ENCODE peak calls at places on chromosomes 13 and 19, in ten cellular contexts. I is effector memory CD4-positive, alpha-beta T cell; L is small intestine; J is A673; G is SK-N-SH; K is GM23248; S is gastrocnemius medialis; B is left lung; Q is SJSA1; R is neuronal stem cell. C is an unnamed sample.

GRCh38 chr13:99350191-99350590 is 43.0 kb upstream of the GPR183 start:
- DNase-seq in I (no peak), B (no peak), G (no peak), R (no peak), Q (peak; percentile 77), L (no peak), J (no peak), K (no peak), S (no peak), C (no peak)

GRCh38 chr13:80399340-80400163 is 58.6 kb upstream of the SPRY2 start:
- DNase-seq in S (no peak), B (peak; percentile 57), K (peak; percentile 3), I (no peak), G (no peak), J (no peak), L (peak; percentile 26), Q (no peak), R (no peak), C (no peak)

GRCh38 chr13:50179977-50180376 is 164.7 kb downstream of the KCNRG start:
- DNase-seq in J (no peak), L (no peak), R (no peak), K (no peak), G (no peak), Q (no peak), S (no peak), B (no peak), I (no peak), C (no peak)

GRCh38 chr19:45899253-45899652 is 3.2 kb downstream of the MYPOP start:
- DNase-seq in G (no peak), Q (no peak), I (no peak), S (no peak), K (no peak), B (no peak), L (no peak), R (no peak), J (no peak), C (no peak)

GRCh38 chr13:51342706-51343105 is 3.2 kb downstream of the SERPINE3 start:
- DNase-seq in B (no peak), L (no peak), K (peak; percentile 80), Q (no peak), S (no peak), R (no peak), G (no peak), I (no peak), J (no peak), C (no peak)

GRCh38 chr13:113061271-113061625 is 44.3 kb upstream of the F7 start:
- DNase-seq in B (no peak), J (no peak), S (no peak), L (no peak), R (no peak), G (no peak), I (no peak), Q (no peak), K (no peak), C (no peak)

GRCh38 chr13:39023316-39023715 is 14.6 kb downstream of the PROSER1 start:
- DNase-seq in Q (no peak), S (no peak), I (no peak), G (no peak), B (no peak), R (no peak), K (peak; percentile 5), J (no peak), L (no peak), C (no peak)

GRCh38 chr19:30428856-30429255 is 56.7 kb downstream of the ZNF536 start:
- DNase-seq in I (no peak), B (no peak), S (no peak), K (no peak), G (no peak), J (no peak), L (no peak), R (no peak), Q (no peak), C (no peak)

GRCh38 chr19:36125557-36125956 is 10.3 kb downstream of the TBCB start:
- DNase-seq in B (no peak), S (no peak), L (no peak), J (no peak), R (no peak), G (peak; percentile 3), K (no peak), Q (no peak), I (no peak), C (no peak)

GRCh38 chr13:108681986-108682562 is 52.7 kb downstream of the MYO16 start:
- DNase-seq in K (no peak), I (no peak), J (no peak), R (no peak), Q (no peak), G (no peak), L (no peak), B (no peak), S (no peak), C (no peak)

GRCh38 chr19:10104665-10105221 is 1.4 kb upstream of the PPAN start:
- DNase-seq in K (no peak), Q (no peak), I (peak; percentile 82), S (no peak), G (no peak), L (peak; percentile 76), R (no peak), J (no peak), B (no peak), C (no peak)

GRCh38 chr13:72970956-72971355 is 87.8 kb upstream of the KLF5 start:
- DNase-seq in S (no peak), K (peak; percentile 20), L (peak; percentile 57), J (peak; percentile 75), R (no peak), G (no peak), Q (no peak), B (no peak), I (no peak), C (no peak)

GRCh38 chr19:45681391-45682015 is 10.2 kb downstream of the SNRPD2 start:
- DNase-seq in I (peak; percentile 77), J (peak; percentile 79), K (peak; percentile 88), B (peak; percentile 87), L (peak; percentile 90), G (peak; percentile 91), Q (peak; percentile 84), S (peak; percentile 87), R (peak; percentile 77), C (peak; percentile 56)

GRCh38 chr13:107563099-107563925 is 652.0 kb downstream of the LIG4 start:
- DNase-seq in G (peak; percentile 25), R (peak; percentile 37), K (no peak), L (no peak), I (no peak), Q (no peak), J (no peak), S (no peak), B (no peak), C (no peak)

GRCh38 chr19:34228347-34228746 is 26.0 kb upstream of the GARRE1 start:
- DNase-seq in I (no peak), Q (no peak), G (no peak), J (no peak), R (no peak), S (no peak), B (no peak), K (peak; percentile 72), L (no peak), C (no peak)

GRCh38 chr13:98746968-98747367 is 5.5 kb downstream of the SLC15A1 start:
- DNase-seq in S (no peak), L (peak; percentile 94), R (no peak), J (no peak), Q (no peak), I (no peak), B (no peak), G (no peak), K (peak; percentile 75), C (no peak)

GRCh38 chr13:25744176-25744575 is 307.6 kb downstream of the SHISA2 start:
- DNase-seq in S (no peak), B (no peak), I (no peak), L (no peak), G (peak; percentile 38), R (no peak), Q (no peak), K (no peak), J (no peak), C (no peak)

GRCh38 chr13:21717817-21718216 is 46.9 kb downstream of the FGF9 start:
- DNase-seq in Q (peak; percentile 52), J (no peak), I (no peak), B (no peak), K (no peak), R (no peak), L (no peak), S (no peak), G (no peak), C (no peak)
- H3K27ac ChIP-seq in Q (peak overlapping the region; percentile 20), J (no peak overlapping the region), I (no peak overlapping the region), B (no peak overlapping the region), K (no peak overlapping the region), R (no peak overlapping the region), L (no peak overlapping the region), S (no peak overlapping the region), G (no peak overlapping the region), C (no peak overlapping the region)

GRCh38 chr13:93238711-93239110 is 12.1 kb downstream of the GPC6 start:
- DNase-seq in I (no peak), R (no peak), L (no peak), K (peak; percentile 26), S (no peak), Q (no peak), B (no peak), J (no peak), G (no peak), C (no peak)

GRCh38 chr13:93244918-93245280 is 18.3 kb downstream of the GPC6 start:
- DNase-seq in I (no peak), Q (no peak), G (no peak), R (no peak), L (no peak), K (peak; percentile 89), J (no peak), S (no peak), B (no peak), C (no peak)

GRCh38 chr13:93244141-93244917 is 17.7 kb downstream of the GPC6 start:
- DNase-seq in R (no peak), G (no peak), J (peak; percentile 72), L (no peak), Q (no peak), K (peak; percentile 81), I (no peak), B (no peak), S (no peak), C (no peak)

GRCh38 chr13:93246069-93246468 is 19.5 kb downstream of the GPC6 start:
- DNase-seq in R (no peak), J (no peak), S (no peak), B (no peak), G (no peak), Q (no peak), K (no peak), I (no peak), L (no peak), C (no peak)

GRCh38 chr13:93243375-93244063 is 16.9 kb downstream of the GPC6 start:
- DNase-seq in G (no peak), R (no peak), Q (no peak), K (no peak), L (no peak), I (no peak), J (no peak), S (no peak), B (no peak), C (no peak)
- H3K27me3 ChIP-seq in G (no peaks in the 10 kb centered on the region), R (no peaks in the 10 kb centered on the region), Q (no peaks in the 10 kb centered on the region), K (no peaks in the 10 kb centered on the region), L (no peaks in the 10 kb centered on the region), I (no peaks in the 10 kb centered on the region), J (no peaks in the 10 kb centered on the region), S (no peaks in the 10 kb centered on the region), B (no peaks in the 10 kb centered on the region), C (no peaks in the 10 kb centered on the region)

GRCh38 chr13:111035861-111036260 is 79.2 kb upstream of the ARHGEF7 start:
- DNase-seq in B (no peak), G (no peak), J (no peak), R (no peak), K (no peak), I (no peak), L (no peak), Q (peak; percentile 57), S (no peak), C (no peak)
- H3K27ac ChIP-seq in B (no peak overlapping the region), G (no peak overlapping the region), J (no peak overlapping the region), R (no peak overlapping the region), K (no peak overlapping the region), I (no peak overlapping the region), L (no peak overlapping the region), Q (no peak overlapping the region), S (no peak overlapping the region), C (no peak overlapping the region)

GRCh38 chr19:49391581-49392399 is 3.7 kb downstream of the KASH5 start:
- DNase-seq in K (peak; percentile 79), S (peak; percentile 63), Q (peak; percentile 68), J (peak; percentile 89), R (peak; percentile 70), I (peak; percentile 63), G (peak; percentile 88), B (peak; percentile 81), L (peak; percentile 88), C (peak; percentile 59)
- H3K27me3 ChIP-seq in K (peaks cover 8% of the 10 kb centered on the region), S (peaks cover 14% of the 10 kb centered on the region), Q (peaks cover 36% of the 10 kb centered on the region), J (no peaks in the 10 kb centered on the region), R (peaks cover 10% of the 10 kb centered on the region), I (no peaks in the 10 kb centered on the region), G (peaks cover 32% of the 10 kb centered on the region), B (peaks cover 21% of the 10 kb centered on the region), L (no peaks in the 10 kb centered on the region), C (peaks cover 39% of the 10 kb centered on the region)